ENCODE peak calls at places on chromosomes 7 and 10, in four cellular contexts. X is uterus; E is naive thymus-derived CD4-positive, alpha-beta T cell; Q is MM.1S. D is an unnamed sample.

GRCh38 chr10:49387029-49387428 is 8.9 kb downstream of the DRGX start:
- DNase-seq in X (no peak), E (no peak), Q (no peak), D (no peak)

GRCh38 chr7:148835854-148836253 is 48.2 kb downstream of the EZH2 start:
- DNase-seq in X (no peak), E (no peak), Q (no peak), D (no peak)

GRCh38 chr10:132570265-132570664 is 32.7 kb downstream of the INPP5A start:
- DNase-seq in X (no peak), E (no peak), Q (no peak), D (no peak)

GRCh38 chr10:18523858-18524257 is 127.5 kb downstream of the NSUN6 start:
- DNase-seq in X (no peak), E (no peak), Q (no peak), D (no peak)

GRCh38 chr10:126409821-126410220 is 21.5 kb upstream of the ADAM12 start:
- DNase-seq in X (no peak), E (no peak), Q (no peak), D (no peak)

GRCh38 chr10:30803901-30804322 is 174.4 kb upstream of the LYZL2 start:
- DNase-seq in X (peak), E (no peak), Q (no peak), D (no peak)

GRCh38 chr10:101301111-101301731 is 52.7 kb upstream of the BTRC start:
- DNase-seq in X (no peak), E (no peak), Q (peak), D (no peak)

GRCh38 chr10:133405272-133405671 is 11.3 kb downstream of the MTG1 start:
- DNase-seq in X (no peak), E (no peak), Q (no peak), D (no peak)

GRCh38 chr10:101986277-101986971 is 69.5 kb downstream of the ARMH3 start:
- DNase-seq in X (no peak), E (no peak), Q (peak), D (no peak)

GRCh38 chr10:91077549-91078017 is 142.9 kb upstream of the PCGF5 start:
- DNase-seq in X (peak), E (no peak), Q (no peak), D (no peak)

GRCh38 chr7:98836811-98837631 is 32.8 kb downstream of the TMEM130 start:
- DNase-seq in X (no peak), E (no peak), Q (peak), D (no peak)

GRCh38 chr10:17872191-17873091 is 63.3 kb downstream of the MRC1 start:
- DNase-seq in X (no peak), E (no peak), Q (no peak), D (no peak)

GRCh38 chr7:102122026-102122425 is 164.6 kb upstream of the SH2B2 start:
- DNase-seq in X (no peak), E (no peak), Q (peak), D (no peak)

GRCh38 chr7:125563964-125564529 is 634.4 kb upstream of the POT1 start:
- DNase-seq in X (no peak), E (no peak), Q (no peak), D (no peak)

GRCh38 chr7:100567751-100568175 is 5.9 kb downstream of the SAP25 start:
- DNase-seq in X (peak), E (no peak), Q (no peak), D (no peak)

GRCh38 chr7:28348631-28349030 is 63.7 kb upstream of the CREB5 start:
- DNase-seq in X (peak), E (no peak), Q (no peak), D (no peak)

GRCh38 chr10:118369806-118370205 is 27.7 kb upstream of the FAM204A start:
- DNase-seq in X (no peak), E (no peak), Q (no peak), D (no peak)

GRCh38 chr7:39304683-39305405 is 261.4 kb upstream of the YAE1 start:
- DNase-seq in X (no peak), E (no peak), Q (no peak), D (no peak)

GRCh38 chr7:96314402-96315108 is 7.3 kb downstream of the SLC25A13 start:
- DNase-seq in X (no peak), E (no peak), Q (no peak), D (no peak)

GRCh38 chr7:15007507-15007906 is 105.0 kb upstream of the DGKB start:
- DNase-seq in X (no peak), E (no peak), Q (no peak), D (no peak)

GRCh38 chr7:51647931-51648351 is 331.3 kb upstream of the COBL start:
- DNase-seq in X (no peak), E (no peak), Q (no peak), D (peak)

GRCh38 chr7:133781481-133782090 is 345.6 kb upstream of the LRGUK start:
- DNase-seq in X (no peak), E (no peak), Q (no peak), D (no peak)

GRCh38 chr10:32906595-32906994 is 51.4 kb downstream of the ITGB1 start:
- DNase-seq in X (no peak), E (no peak), Q (no peak), D (no peak)

GRCh38 chr7:2203551-2204300 is 29.0 kb downstream of the MAD1L1 start:
- DNase-seq in X (peak), E (no peak), Q (no peak), D (no peak)

GRCh38 chr7:88357794-88358533 is 51.3 kb upstream of the STEAP4 start:
- DNase-seq in X (no peak), E (no peak), Q (peak), D (no peak)

GRCh38 chr10:2214035-2214434 is 476.7 kb upstream of the ADARB2 start:
- DNase-seq in X (no peak), E (no peak), Q (no peak), D (no peak)

GRCh38 chr10:100791254-100792058 is 46.1 kb downstream of the PAX2 start:
- DNase-seq in X (no peak), E (no peak), Q (no peak), D (no peak)

GRCh38 chr10:3775671-3776551 is 9.1 kb downstream of the KLF6 start:
- DNase-seq in X (no peak), E (no peak), Q (no peak), D (no peak)

GRCh38 chr10:74488907-74489306 is 337.5 kb upstream of the KAT6B start:
- DNase-seq in X (no peak), E (no peak), Q (no peak), D (no peak)

GRCh38 chr10:126618466-126618865 is 52.0 kb downstream of the C10orf90 start:
- DNase-seq in X (no peak), E (no peak), Q (no peak), D (no peak)

GRCh38 chr10:98338318-98338717 is 70.3 kb upstream of the LOXL4 start:
- DNase-seq in X (no peak), E (no peak), Q (no peak), D (no peak)

GRCh38 chr10:44020322-44021111 is 364.4 kb downstream of the CXCL12 start:
- DNase-seq in X (no peak), E (no peak), Q (no peak), D (no peak)

GRCh38 chr7:38368191-38368605 is 94.8 kb upstream of the TARP start:
- DNase-seq in X (no peak), E (peak), Q (peak), D (no peak)

GRCh38 chr7:4713183-4713784 is 31.2 kb downstream of the FOXK1 start:
- DNase-seq in X (no peak), E (no peak), Q (no peak), D (no peak)

GRCh38 chr7:147513451-147513850 is 1077.1 kb upstream of the C7orf33 start:
- DNase-seq in X (no peak), E (no peak), Q (no peak), D (no peak)

GRCh38 chr7:147510913-147511312 is 1079.7 kb upstream of the C7orf33 start:
- DNase-seq in X (no peak), E (no peak), Q (no peak), D (no peak)

GRCh38 chr7:147509052-147509480 is 1081.5 kb upstream of the C7orf33 start:
- DNase-seq in X (no peak), E (no peak), Q (no peak), D (no peak)

GRCh38 chr7:147509859-147510542 is 1080.6 kb upstream of the C7orf33 start:
- DNase-seq in X (no peak), E (no peak), Q (no peak), D (no peak)
- H3K27ac ChIP-seq in X (no peak), E (no peak), Q (no peak), D (no peak)

GRCh38 chr7:121195010-121195409 is 133.8 kb upstream of the WNT16 start:
- DNase-seq in X (no peak), E (no peak), Q (no peak), D (no peak)
- H3K27ac ChIP-seq in X (no peak), E (no peak), Q (no peak), D (no peak)

GRCh38 chr7:73918926-73919693 is 58.2 kb downstream of the TMEM270 start:
- DNase-seq in X (no peak), E (no peak), Q (no peak), D (no peak)
- H3K27ac ChIP-seq in X (no peak), E (no peak), Q (no peak), D (no peak)

GRCh38 chr10:112790030-112790429 is 160.0 kb upstream of the TCF7L2 start:
- DNase-seq in X (no peak), E (no peak), Q (no peak), D (no peak)
- H3K27ac ChIP-seq in X (no peak), E (no peak), Q (no peak), D (no peak)

GRCh38 chr10:104582966-104583365 is 58.1 kb upstream of the SORCS3 start:
- DNase-seq in X (no peak), E (no peak), Q (no peak), D (no peak)
- H3K27ac ChIP-seq in X (no peak), E (no peak), Q (no peak), D (no peak)

GRCh38 chr7:128874140-128875031 is 11.7 kb downstream of the ATP6V1F start:
- DNase-seq in X (no peak), E (no peak), Q (no peak), D (no peak)
- H3K27ac ChIP-seq in X (no peak), E (no peak), Q (no peak), D (no peak)

GRCh38 chr7:107627002-107627401 is 33.6 kb upstream of the SLC26A4 start:
- DNase-seq in X (no peak), E (no peak), Q (no peak), D (no peak)

GRCh38 chr7:107622429-107622828 is 38.2 kb upstream of the SLC26A4 start:
- DNase-seq in X (no peak), E (no peak), Q (no peak), D (no peak)

GRCh38 chr7:107628461-107629064 is 32.1 kb upstream of the SLC26A4 start:
- DNase-seq in X (no peak), E (no peak), Q (no peak), D (no peak)

GRCh38 chr7:107622937-107623336 is 37.7 kb upstream of the SLC26A4 start:
- DNase-seq in X (no peak), E (no peak), Q (no peak), D (no peak)
- H3K27ac ChIP-seq in X (peak), E (no peak), Q (no peak), D (no peak)

DNA sequence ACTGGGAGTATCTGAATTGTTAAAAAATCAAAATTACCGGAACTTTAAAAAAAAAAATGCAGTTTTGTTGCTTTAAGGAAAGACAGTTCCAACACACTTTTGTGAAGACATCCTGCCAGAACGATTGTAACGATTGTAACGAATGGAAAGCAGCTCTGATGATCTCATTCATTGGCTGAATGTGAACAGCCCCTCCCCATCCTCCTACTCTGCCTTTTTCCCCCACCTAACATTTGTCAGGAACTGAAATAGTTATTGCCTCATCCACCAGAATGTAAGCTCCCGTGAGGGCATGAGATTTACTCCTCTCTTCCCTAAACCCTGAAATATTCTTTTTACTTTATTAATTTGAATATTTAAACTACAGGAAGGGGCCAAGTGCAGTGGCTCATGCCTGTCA is 23.1 kb upstream of the ZC3HAV1L start:
- DNase-seq in X (no peak), E (no peak), Q (no peak), D (no peak)
- H3K27ac ChIP-seq in X (no peak), E (peak), Q (no peak), D (no peak)